ENCODE peak calls at places on chromosomes 1 and 21, in five cellular contexts. One of them, this sample, is unnamed.

GRCh38 chr1:232904566-232904965 is 45.8 kb upstream of the NTPCR start:
- DNase-seq in K562: no peak
- DNase-seq in A549: peak
- DNase-seq in HepG2: no peak
- DNase-seq in GM12878: no peak
- DNase-seq in this sample: no peak

GRCh38 chr1:157249739-157250138 is 111.5 kb upstream of the ETV3 start:
- DNase-seq in K562: no peak
- DNase-seq in A549: no peak
- DNase-seq in HepG2: no peak
- DNase-seq in GM12878: no peak
- DNase-seq in this sample: no peak

GRCh38 chr1:19044975-19045831 is 88.7 kb upstream of the IFFO2 start:
- DNase-seq in K562: no peak
- DNase-seq in A549: no peak
- DNase-seq in HepG2: no peak
- DNase-seq in GM12878: no peak
- DNase-seq in this sample: peak

GRCh38 chr1:2082064-2082463 is 31.9 kb downstream of the PRKCZ start:
- DNase-seq in K562: no peak
- DNase-seq in A549: no peak
- DNase-seq in HepG2: no peak
- DNase-seq in GM12878: no peak
- DNase-seq in this sample: no peak

GRCh38 chr1:172473302-172473701 is 29.4 kb upstream of the PIGC start:
- DNase-seq in K562: no peak
- DNase-seq in A549: no peak
- DNase-seq in HepG2: no peak
- DNase-seq in GM12878: no peak
- DNase-seq in this sample: no peak

GRCh38 chr1:94395231-94395630 is 23.0 kb upstream of the ABCD3 start:
- DNase-seq in K562: no peak
- DNase-seq in A549: no peak
- DNase-seq in HepG2: no peak
- DNase-seq in GM12878: no peak
- DNase-seq in this sample: no peak

GRCh38 chr1:118100686-118101300 is 84.2 kb downstream of the SPAG17 start:
- DNase-seq in K562: no peak
- DNase-seq in A549: no peak
- DNase-seq in HepG2: no peak
- DNase-seq in GM12878: no peak
- DNase-seq in this sample: no peak

GRCh38 chr1:183306317-183307042 is 111.7 kb downstream of the NMNAT2 start:
- DNase-seq in K562: peak
- DNase-seq in A549: peak
- DNase-seq in HepG2: peak
- DNase-seq in GM12878: no peak
- DNase-seq in this sample: no peak

GRCh38 chr1:19619697-19620384 is 24.3 kb upstream of the NBL1 start:
- DNase-seq in K562: no peak
- DNase-seq in A549: no peak
- DNase-seq in HepG2: peak
- DNase-seq in GM12878: no peak
- DNase-seq in this sample: no peak

GRCh38 chr1:184624626-184625025 is 130.0 kb downstream of the EDEM3 start:
- DNase-seq in K562: no peak
- DNase-seq in A549: no peak
- DNase-seq in HepG2: no peak
- DNase-seq in GM12878: no peak
- DNase-seq in this sample: no peak

GRCh38 chr1:60695633-60696032 is 386.7 kb upstream of the NFIA start:
- DNase-seq in K562: no peak
- DNase-seq in A549: no peak
- DNase-seq in HepG2: no peak
- DNase-seq in GM12878: no peak
- DNase-seq in this sample: no peak

GRCh38 chr1:3236955-3237354 is 168.0 kb downstream of the PRDM16 start:
- DNase-seq in K562: no peak
- DNase-seq in A549: no peak
- DNase-seq in HepG2: no peak
- DNase-seq in GM12878: no peak
- DNase-seq in this sample: no peak

GRCh38 chr1:25484096-25484495 is 53.4 kb downstream of the MACO1 start:
- DNase-seq in K562: no peak
- DNase-seq in A549: no peak
- DNase-seq in HepG2: no peak
- DNase-seq in GM12878: no peak
- DNase-seq in this sample: no peak

GRCh38 chr21:19440792-19441494 is 1037.4 kb upstream of the TMPRSS15 start:
- DNase-seq in K562: peak
- DNase-seq in A549: no peak
- DNase-seq in HepG2: no peak
- DNase-seq in GM12878: no peak
- DNase-seq in this sample: no peak

GRCh38 chr1:81151300-81151699 is 649.4 kb upstream of the ADGRL2 start:
- DNase-seq in K562: no peak
- DNase-seq in A549: no peak
- DNase-seq in HepG2: no peak
- DNase-seq in GM12878: no peak
- DNase-seq in this sample: no peak

GRCh38 chr1:55284856-55285255 is 69.7 kb upstream of the USP24 start:
- DNase-seq in K562: no peak
- DNase-seq in A549: peak
- DNase-seq in HepG2: no peak
- DNase-seq in GM12878: peak
- DNase-seq in this sample: peak

GRCh38 chr21:45768741-45769049 is 125.2 kb downstream of the PCBP3 start:
- DNase-seq in K562: no peak
- DNase-seq in A549: no peak
- DNase-seq in HepG2: no peak
- DNase-seq in GM12878: no peak
- DNase-seq in this sample: peak

GRCh38 chr1:117267232-117267774 is 56.6 kb upstream of the VTCN1 start:
- DNase-seq in K562: no peak
- DNase-seq in A549: no peak
- DNase-seq in HepG2: no peak
- DNase-seq in GM12878: no peak
- DNase-seq in this sample: no peak

GRCh38 chr1:63795455-63795854 is 21.6 kb downstream of the ROR1 start:
- DNase-seq in K562: no peak
- DNase-seq in A549: no peak
- DNase-seq in HepG2: no peak
- DNase-seq in GM12878: no peak
- DNase-seq in this sample: no peak

GRCh38 chr21:33824156-33824941 is 91.3 kb downstream of the ATP5PO start:
- DNase-seq in K562: no peak
- DNase-seq in A549: no peak
- DNase-seq in HepG2: no peak
- DNase-seq in GM12878: no peak
- DNase-seq in this sample: no peak

GRCh38 chr1:159916240-159917051 is 8.9 kb downstream of the TAGLN2 start:
- DNase-seq in K562: no peak
- DNase-seq in A549: peak
- DNase-seq in HepG2: peak
- DNase-seq in GM12878: no peak
- DNase-seq in this sample: peak

GRCh38 chr1:18927082-18927653 is 24.8 kb upstream of the ALDH4A1 start:
- DNase-seq in K562: no peak
- DNase-seq in A549: no peak
- DNase-seq in HepG2: no peak
- DNase-seq in GM12878: no peak
- DNase-seq in this sample: no peak

GRCh38 chr1:214445846-214446614 is 105.4 kb downstream of the PTPN14 start:
- DNase-seq in K562: no peak
- DNase-seq in A549: no peak
- DNase-seq in HepG2: no peak
- DNase-seq in GM12878: no peak
- DNase-seq in this sample: no peak

DNA sequence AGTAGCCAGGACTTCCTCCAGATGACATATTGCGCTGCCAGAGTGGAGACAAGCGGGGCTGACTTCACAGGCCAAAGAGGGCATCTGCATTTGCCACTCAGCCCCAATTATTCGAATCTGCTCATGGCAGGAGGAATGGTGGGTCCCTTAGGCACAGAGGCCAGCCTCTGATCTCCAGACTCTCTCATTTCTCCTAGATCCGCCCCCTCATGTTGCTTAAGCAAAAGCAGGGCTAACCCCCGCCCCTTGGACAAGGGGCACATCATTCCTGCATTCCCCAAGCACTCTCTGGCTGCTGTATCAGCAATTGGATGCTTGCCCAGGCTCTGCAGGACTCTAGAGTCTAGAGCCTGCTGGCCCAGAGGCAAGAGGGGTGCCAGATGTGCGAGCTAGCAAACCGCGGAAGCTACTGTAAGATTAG is 262.4 kb downstream of the ST6GALNAC3 start:
- DNase-seq in K562: no peak
- DNase-seq in A549: no peak
- DNase-seq in HepG2: no peak
- DNase-seq in GM12878: no peak
- DNase-seq in this sample: peak
- TF ChIP-seq MAX in K562: no peak
- TF ChIP-seq MAX in A549: no peak
- TF ChIP-seq MAX in HepG2: no peak
- TF ChIP-seq MAX in GM12878: no peak
- TF ChIP-seq MAX in this sample: no peak

DNA sequence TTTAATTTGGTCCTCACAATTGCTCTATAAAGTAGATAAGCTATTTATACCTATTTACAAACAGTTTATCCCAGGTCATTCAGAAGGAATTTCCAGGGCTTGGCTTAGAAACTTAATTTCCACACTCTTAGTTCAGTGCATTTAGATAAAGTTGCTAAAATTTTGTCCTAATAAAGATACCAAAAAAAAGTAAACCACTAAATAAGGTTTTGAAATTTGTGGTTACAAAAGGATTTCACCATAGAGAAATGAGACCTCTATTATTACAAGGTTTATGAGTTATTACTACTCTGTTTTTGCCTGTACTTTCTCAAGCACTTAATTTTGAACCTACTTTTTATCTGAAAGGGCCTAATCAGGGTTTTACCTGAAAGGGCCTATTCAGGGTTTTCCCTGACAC is 22.4 kb downstream of the PTPN22 start:
- DNase-seq in K562: no peak
- DNase-seq in A549: no peak
- DNase-seq in HepG2: no peak
- DNase-seq in GM12878: no peak
- DNase-seq in this sample: no peak
- TF ChIP-seq EP300 in K562: no peak
- TF ChIP-seq EP300 in A549: no peak
- TF ChIP-seq EP300 in HepG2: no peak
- TF ChIP-seq EP300 in GM12878: no peak
- TF ChIP-seq EP300 in this sample: no peak

GRCh38 chr1:229694053-229694693 is 68.1 kb downstream of the URB2 start:
- DNase-seq in K562: no peak
- DNase-seq in A549: peak
- DNase-seq in HepG2: no peak
- DNase-seq in GM12878: no peak
- DNase-seq in this sample: peak
- TF ChIP-seq SMC3 in K562: no peak
- TF ChIP-seq SMC3 in A549: no peak
- TF ChIP-seq SMC3 in HepG2: no peak
- TF ChIP-seq SMC3 in GM12878: no peak
- TF ChIP-seq SMC3 in this sample: no peak

GRCh38 chr1:177979272-177979671 is 9.4 kb upstream of the SEC16B start:
- DNase-seq in K562: no peak
- DNase-seq in A549: no peak
- DNase-seq in HepG2: no peak
- DNase-seq in GM12878: no peak
- DNase-seq in this sample: no peak
- TF ChIP-seq MAX in K562: no peak
- TF ChIP-seq MAX in A549: no peak
- TF ChIP-seq MAX in HepG2: no peak
- TF ChIP-seq MAX in GM12878: no peak
- TF ChIP-seq MAX in this sample: no peak

GRCh38 chr1:45913925-45914501 is 110.6 kb downstream of the MAST2 start:
- DNase-seq in K562: no peak
- DNase-seq in A549: no peak
- DNase-seq in HepG2: no peak
- DNase-seq in GM12878: no peak
- DNase-seq in this sample: no peak

GRCh38 chr1:45908613-45909140 is 105.3 kb downstream of the MAST2 start:
- DNase-seq in K562: no peak
- DNase-seq in A549: no peak
- DNase-seq in HepG2: no peak
- DNase-seq in GM12878: no peak
- DNase-seq in this sample: no peak

GRCh38 chr1:45914836-45915235 is 111.4 kb downstream of the MAST2 start:
- DNase-seq in K562: no peak
- DNase-seq in A549: no peak
- DNase-seq in HepG2: no peak
- DNase-seq in GM12878: no peak
- DNase-seq in this sample: no peak

GRCh38 chr1:45911634-45912033 is 108.2 kb downstream of the MAST2 start:
- DNase-seq in K562: no peak
- DNase-seq in A549: no peak
- DNase-seq in HepG2: no peak
- DNase-seq in GM12878: no peak
- DNase-seq in this sample: no peak

GRCh38 chr1:45913183-45913924 is 109.9 kb downstream of the MAST2 start:
- DNase-seq in K562: no peak
- DNase-seq in A549: no peak
- DNase-seq in HepG2: no peak
- DNase-seq in GM12878: no peak
- DNase-seq in this sample: peak
- TF ChIP-seq EP300 in K562: no peak
- TF ChIP-seq EP300 in A549: no peak
- TF ChIP-seq EP300 in HepG2: no peak
- TF ChIP-seq EP300 in GM12878: no peak
- TF ChIP-seq EP300 in this sample: peak

GRCh38 chr1:196115641-196116040 is 492.6 kb downstream of the KCNT2 start:
- DNase-seq in K562: no peak
- DNase-seq in A549: no peak
- DNase-seq in HepG2: no peak
- DNase-seq in GM12878: no peak
- DNase-seq in this sample: no peak

GRCh38 chr1:196114193-196114592 is 494.0 kb downstream of the KCNT2 start:
- DNase-seq in K562: no peak
- DNase-seq in A549: no peak
- DNase-seq in HepG2: no peak
- DNase-seq in GM12878: no peak
- DNase-seq in this sample: no peak
- TF ChIP-seq SMC3 in K562: no peak
- TF ChIP-seq SMC3 in A549: no peak
- TF ChIP-seq SMC3 in HepG2: no peak
- TF ChIP-seq SMC3 in GM12878: no peak
- TF ChIP-seq SMC3 in this sample: no peak

GRCh38 chr1:56872597-56872996 is 18.0 kb downstream of the C8A start:
- DNase-seq in K562: no peak
- DNase-seq in A549: no peak
- DNase-seq in HepG2: no peak
- DNase-seq in GM12878: no peak
- DNase-seq in this sample: no peak
- TF ChIP-seq MAX in K562: no peak
- TF ChIP-seq MAX in A549: no peak
- TF ChIP-seq MAX in HepG2: no peak
- TF ChIP-seq MAX in GM12878: no peak
- TF ChIP-seq MAX in this sample: no peak

GRCh38 chr1:86233406-86233805 is 76.8 kb upstream of the COL24A1 start:
- DNase-seq in K562: no peak
- DNase-seq in A549: no peak
- DNase-seq in HepG2: no peak
- DNase-seq in GM12878: no peak
- DNase-seq in this sample: no peak
- TF ChIP-seq EP300 in K562: no peak
- TF ChIP-seq EP300 in A549: no peak
- TF ChIP-seq EP300 in HepG2: no peak
- TF ChIP-seq EP300 in GM12878: no peak
- TF ChIP-seq EP300 in this sample: no peak

This sample was measured in SK-N-SH.